ENCODE peak calls at places on chromosomes 6 and 20, in four cellular contexts. W is thoracic aorta; D is activated naive CD8-positive, alpha-beta T cell treated with anti-CD3 and anti-CD28 coated beads for 36 hours; Q is nephron progenitor cell. N is an unnamed sample.

GRCh38 chr6:8192597-8192996 is 90.2 kb upstream of the EEF1E1 start:
- DNase-seq in W (no peak), D (no peak), Q (no peak), N (no peak)

GRCh38 chr6:123526128-123526527 is 110.6 kb downstream of the TRDN start:
- DNase-seq in W (no peak), D (no peak), Q (no peak), N (no peak)

GRCh38 chr6:3026811-3027626 is 27.3 kb downstream of the NQO2 start:
- DNase-seq in W (no peak), D (peak), Q (no peak), N (no peak)

GRCh38 chr6:106163446-106163965 is 77.4 kb downstream of the PRDM1 start:
- DNase-seq in W (no peak), D (peak), Q (no peak), N (no peak)

GRCh38 chr6:170132561-170132991 is 158.3 kb downstream of the DLL1 start:
- DNase-seq in W (no peak), D (no peak), Q (no peak), N (no peak)

GRCh38 chr6:82979657-82980056 is 86.0 kb downstream of the UBE3D start:
- DNase-seq in W (no peak), D (no peak), Q (no peak), N (no peak)

GRCh38 chr20:58099956-58100730 is 128.3 kb downstream of the ANKRD60 start:
- DNase-seq in W (no peak), D (no peak), Q (no peak), N (no peak)

GRCh38 chr6:112951829-112952228 is 604.7 kb downstream of the RFPL4B start:
- DNase-seq in W (no peak), D (no peak), Q (no peak), N (no peak)

GRCh38 chr6:46850781-46851180 is 57.6 kb downstream of the MEP1A start:
- DNase-seq in W (no peak), D (no peak), Q (no peak), N (no peak)

GRCh38 chr6:43052842-43053544 is 658 bp downstream of the CUL7 start:
- DNase-seq in W (no peak), D (no peak), Q (peak), N (no peak)

GRCh38 chr20:45823949-45824835 is 2.9 kb downstream of the TNNC2 start:
- DNase-seq in W (no peak), D (peak), Q (peak), N (no peak)

GRCh38 chr6:105400501-105400900 is 2.4 kb downstream of the PREP start:
- DNase-seq in W (no peak), D (no peak), Q (no peak), N (no peak)

GRCh38 chr6:156881687-156882629 is 104.8 kb downstream of the ARID1B start:
- DNase-seq in W (no peak), D (no peak), Q (no peak), N (no peak)

GRCh38 chr6:42774201-42774600 is 7.7 kb upstream of the BICRAL start:
- DNase-seq in W (no peak), D (peak), Q (no peak), N (no peak)

N was measured in keratinocyte.